ENCODE peak calls at places on chromosomes 13 and 19, in six cellular contexts. H, E, U, J, L and G are unnamed samples.

GRCh38 chr19:11425719-11426457 is 6.8 kb upstream of the RGL3 start:
- DNase-seq in H (no peak), E (peak; percentile 72), U (no peak), J (no peak), L (no peak), G (peak; percentile 94)

GRCh38 chr13:100269837-100270236 is 180.9 kb downstream of the PCCA start:
- DNase-seq in H (peak; percentile 82), E (no peak), U (no peak), J (no peak), L (peak; percentile 51), G (no peak)

GRCh38 chr13:66210677-66211076 is 1019.5 kb downstream of the PCDH9 start:
- DNase-seq in H (peak; percentile 91), E (no peak), U (no peak), J (no peak), L (peak; percentile 88), G (no peak)

GRCh38 chr19:30896551-30896950 is 452.7 kb downstream of the TSHZ3 start:
- DNase-seq in H (no peak), E (peak; percentile 94), U (no peak), J (no peak), L (no peak), G (peak; percentile 66)

GRCh38 chr19:33150852-33151518 is 19.1 kb downstream of the WDR88 start:
- DNase-seq in H (no peak), E (no peak), U (no peak), J (no peak), L (no peak), G (no peak)

GRCh38 chr13:24050292-24050711 is 110.2 kb upstream of the SPATA13 start:
- DNase-seq in H (peak; percentile 86), E (no peak), U (no peak), J (no peak), L (peak; percentile 51), G (no peak)

GRCh38 chr13:74444161-74444571 is 310.0 kb upstream of the KLF12 start:
- DNase-seq in H (no peak), E (no peak), U (no peak), J (no peak), L (no peak), G (no peak)

GRCh38 chr13:77176350-77176749 is 149.4 kb upstream of the FBXL3 start:
- DNase-seq in H (peak; percentile 89), E (no peak), U (no peak), J (no peak), L (peak; percentile 49), G (no peak)

GRCh38 chr19:55115446-55116065 is 1.9 kb downstream of the PPP1R12C start:
- DNase-seq in H (peak; percentile 62), E (peak; percentile 66), U (no peak), J (no peak), L (peak; percentile 47), G (no peak)

GRCh38 chr19:29724102-29724641 is 9.1 kb upstream of the C19orf12 start:
- DNase-seq in H (peak; percentile 5), E (peak; percentile 61), U (no peak), J (peak; percentile 30), L (peak; percentile 24), G (peak; percentile 61)

GRCh38 chr19:6707011-6707657 is 13.3 kb downstream of the C3 start:
- DNase-seq in H (no peak), E (no peak), U (no peak), J (no peak), L (no peak), G (no peak)

GRCh38 chr13:97120976-97121375 is 101.2 kb upstream of the MBNL2 start:
- DNase-seq in H (no peak), E (no peak), U (no peak), J (no peak), L (no peak), G (no peak)

GRCh38 chr13:80177327-80177726 is 163.6 kb downstream of the SPRY2 start:
- DNase-seq in H (no peak), E (peak; percentile 68), U (no peak), J (no peak), L (no peak), G (peak; percentile 44)

GRCh38 chr13:111912453-111912866 is 154.5 kb upstream of the SOX1 start:
- DNase-seq in H (no peak), E (no peak), U (no peak), J (no peak), L (no peak), G (peak; percentile 13)

GRCh38 chr19:1855040-1855827 is 7.0 kb upstream of the REXO1 start:
- DNase-seq in H (peak; percentile 85), E (peak; percentile 95), U (peak; percentile 71), J (peak; percentile 77), L (peak; percentile 93), G (peak; percentile 98)

GRCh38 chr13:40758811-40759210 is 12.2 kb downstream of the MRPS31 start:
- DNase-seq in H (peak; percentile 6), E (no peak), U (no peak), J (no peak), L (no peak), G (no peak)

GRCh38 chr13:29465741-29466293 is 129.7 kb downstream of the SLC7A1 start:
- DNase-seq in H (peak; percentile 62), E (peak; percentile 61), U (no peak), J (no peak), L (peak; percentile 68), G (no peak)

GRCh38 chr13:23656637-23657036 is 86.4 kb downstream of the TNFRSF19 start:
- DNase-seq in H (peak; percentile 98), E (no peak), U (no peak), J (no peak), L (no peak), G (no peak)

GRCh38 chr19:18198374-18198773 is 5.4 kb downstream of the MPV17L2 start:
- DNase-seq in H (no peak), E (no peak), U (no peak), J (no peak), L (no peak), G (no peak)

GRCh38 chr19:1055886-1056620 is 10.9 kb upstream of the ARHGAP45 start:
- DNase-seq in H (no peak), E (no peak), U (no peak), J (no peak), L (no peak), G (peak; percentile 21)

GRCh38 chr19:28836366-28836765 is 376.6 kb downstream of the UQCRFS1 start:
- DNase-seq in H (no peak), E (no peak), U (no peak), J (no peak), L (no peak), G (no peak)

GRCh38 chr13:99812611-99813010 is 159.0 kb downstream of the ZIC5 start:
- DNase-seq in H (peak; percentile 19), E (peak; percentile 50), U (no peak), J (no peak), L (peak; percentile 9), G (no peak)

GRCh38 chr19:49506575-49507105 is 5.8 kb upstream of the FCGRT start:
- DNase-seq in H (no peak), E (peak; percentile 90), U (no peak), J (peak; percentile 66), L (peak; percentile 51), G (peak; percentile 90)

GRCh38 chr19:46904114-46905060 is 43.6 kb downstream of the ARHGAP35 start:
- DNase-seq in H (peak; percentile 71), E (peak; percentile 70), U (no peak), J (no peak), L (peak; percentile 89), G (no peak)

GRCh38 chr19:46909356-46909755 is 48.6 kb downstream of the ARHGAP35 start:
- DNase-seq in H (no peak), E (no peak), U (no peak), J (no peak), L (no peak), G (no peak)

GRCh38 chr19:46911456-46911855 is 50.7 kb downstream of the ARHGAP35 start:
- DNase-seq in H (no peak), E (no peak), U (no peak), J (no peak), L (no peak), G (no peak)

GRCh38 chr19:46906221-46906620 is 45.4 kb downstream of the ARHGAP35 start:
- DNase-seq in H (no peak), E (no peak), U (no peak), J (no peak), L (no peak), G (no peak)

GRCh38 chr19:46907880-46908279 is 47.1 kb downstream of the ARHGAP35 start:
- DNase-seq in H (no peak), E (no peak), U (no peak), J (no peak), L (no peak), G (no peak)
- H3K4me1 ChIP-seq in H (peaks cover 14% of the 10 kb centered on the region), E (peaks cover 11% of the 10 kb centered on the region), U (peaks cover 10% of the 10 kb centered on the region), J (peaks cover 4% of the 10 kb centered on the region), L (peaks cover 23% of the 10 kb centered on the region), G (peaks cover 6% of the 10 kb centered on the region)

GRCh38 chr19:58355215-58355796 is 2.0 kb upstream of the A1BG start:
- DNase-seq in H (no peak), E (no peak), U (no peak), J (no peak), L (no peak), G (no peak)

GRCh38 chr19:58352760-58353671 is at the start of gene A1BG:
- DNase-seq in H (no peak), E (no peak), U (no peak), J (no peak), L (no peak), G (no peak)

GRCh38 chr19:58354478-58355030 is 1.3 kb upstream of the A1BG start:
- DNase-seq in H (no peak), E (no peak), U (no peak), J (no peak), L (no peak), G (no peak)

GRCh38 chr19:58351996-58352755 is 1.1 kb downstream of the A1BG start:
- DNase-seq in H (no peak), E (no peak), U (no peak), J (no peak), L (no peak), G (no peak)

GRCh38 chr19:58353717-58354477 is 605 bp upstream of the A1BG start:
- DNase-seq in H (no peak), E (no peak), U (no peak), J (no peak), L (no peak), G (no peak)
- H4K8ac ChIP-seq in H (no peak overlapping the region), E (no peak overlapping the region), U (no peak overlapping the region), J (no peak overlapping the region), L (no peak overlapping the region), G (no peak overlapping the region)

GRCh38 chr19:3335431-3336350 is 30.7 kb upstream of the NFIC start:
- DNase-seq in H (peak; percentile 57), E (no peak), U (no peak), J (no peak), L (peak; percentile 78), G (no peak)
- H3K4me1 ChIP-seq in H (peaks cover 24% of the 10 kb centered on the region), E (no peaks in the 10 kb centered on the region), U (no peaks in the 10 kb centered on the region), J (no peaks in the 10 kb centered on the region), L (peaks cover 28% of the 10 kb centered on the region), G (no peaks in the 10 kb centered on the region)

DNA sequence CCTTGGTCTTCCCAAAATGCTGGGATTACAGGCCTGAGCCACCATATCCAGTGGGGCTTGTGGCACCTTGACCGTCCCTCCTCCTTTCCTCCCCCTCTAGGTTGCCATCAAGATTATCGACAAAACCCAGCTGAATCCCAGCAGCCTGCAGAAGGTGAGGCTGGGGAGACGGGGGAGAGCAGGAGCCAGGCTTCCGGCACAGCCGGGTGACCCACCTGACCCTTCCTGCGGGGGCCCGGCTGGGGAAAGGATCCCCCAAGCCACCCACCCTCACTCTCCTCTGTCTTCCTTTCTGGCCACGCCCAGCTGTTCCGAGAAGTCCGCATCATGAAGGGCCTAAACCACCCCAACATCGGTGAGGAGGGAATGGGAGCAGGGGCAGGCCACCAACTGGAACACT is 11.9 kb downstream of the MARK4 start:
- DNase-seq in H (no peak), E (no peak), U (no peak), J (no peak), L (no peak), G (no peak)
- H4K8ac ChIP-seq in H (no peak overlapping the region), E (no peak overlapping the region), U (no peak overlapping the region), J (no peak overlapping the region), L (no peak overlapping the region), G (no peak overlapping the region)